ENCODE peak calls at places on chromosomes 16 and 17, in five cellular contexts. M is mammary epithelial cell, C is IMR-90, A is fibroblast of lung, I is HCT116. Q is an unnamed sample. For H3K4me1, the result is how much of the 10 kb centered on the place peaks cover.

GRCh38 chr17:83170571-83171260 is 91.3 kb downstream of the METRNL start:
- DNase-seq in M (no peak), C (no peak), A (no peak), I (no peak), Q (no peak)

GRCh38 chr16:85853641-85854545 is 45.1 kb upstream of the IRF8 start:
- DNase-seq in M (no peak), C (no peak), A (no peak), I (no peak), Q (no peak)

GRCh38 chr17:45735488-45735887 is 48.6 kb upstream of the CRHR1 start:
- DNase-seq in M (no peak), C (no peak), A (no peak), I (no peak), Q (no peak)

GRCh38 chr17:13978478-13978877 is 90.8 kb upstream of the COX10 start:
- DNase-seq in M (no peak), C (no peak), A (no peak), I (no peak), Q (peak)

GRCh38 chr17:35778641-35779196 is 16.7 kb downstream of the MMP28 start:
- DNase-seq in M (peak), C (no peak), A (peak), I (no peak), Q (no peak)

GRCh38 chr17:1593630-1593931 is 31.0 kb upstream of the PITPNA start:
- DNase-seq in M (no peak), C (no peak), A (no peak), I (no peak), Q (no peak)

GRCh38 chr17:27384721-27385120 is 71.5 kb upstream of the KSR1 start:
- DNase-seq in M (peak), C (peak), A (peak), I (no peak), Q (no peak)

GRCh38 chr17:73118876-73119485 is 26.5 kb upstream of the SLC39A11 start:
- DNase-seq in M (no peak), C (no peak), A (no peak), I (no peak), Q (no peak)

GRCh38 chr17:4908711-4909496 is 6.0 kb upstream of the CHRNE start:
- DNase-seq in M (peak), C (peak), A (peak), I (peak), Q (peak)

GRCh38 chr17:35170968-35171771 is 23.0 kb downstream of the SLC35G3 start:
- DNase-seq in M (peak), C (peak), A (no peak), I (no peak), Q (no peak)

GRCh38 chr16:66116163-66116792 is 250.2 kb upstream of the CDH5 start:
- DNase-seq in M (peak), C (peak), A (peak), I (no peak), Q (no peak)

GRCh38 chr16:87939562-87940423 is 3.5 kb upstream of the CA5A start:
- DNase-seq in M (no peak), C (no peak), A (no peak), I (no peak), Q (no peak)

GRCh38 chr17:38663964-38664644 is 10.7 kb downstream of the EPOP start:
- DNase-seq in M (no peak), C (no peak), A (no peak), I (no peak), Q (no peak)

GRCh38 chr16:66266436-66267286 is 99.8 kb upstream of the CDH5 start:
- DNase-seq in M (no peak), C (peak), A (peak), I (no peak), Q (no peak)

GRCh38 chr16:67084345-67085028 is 25.3 kb upstream of the PHAF1 start:
- DNase-seq in M (no peak), C (peak), A (no peak), I (no peak), Q (no peak)

GRCh38 chr16:2296662-2297505 is 29.0 kb upstream of the RNPS1 start:
- DNase-seq in M (no peak), C (no peak), A (peak), I (peak), Q (no peak)

GRCh38 chr17:7835818-7836595 is 2.0 kb downstream of the KDM6B start:
- DNase-seq in M (peak), C (peak), A (peak), I (no peak), Q (no peak)

GRCh38 chr17:61294777-61295176 is 104.9 kb upstream of the TBX2 start:
- DNase-seq in M (peak), C (peak), A (peak), I (peak), Q (no peak)

GRCh38 chr16:73068546-73069401 is 20.8 kb upstream of the ZFHX3 start:
- DNase-seq in M (peak), C (peak), A (peak), I (no peak), Q (no peak)

GRCh38 chr17:20141201-20141999 is 132.2 kb downstream of the SPECC1 start:
- DNase-seq in M (no peak), C (no peak), A (no peak), I (no peak), Q (no peak)

GRCh38 chr17:35915153-35915969 is 15.2 kb downstream of the RDM1 start:
- DNase-seq in M (no peak), C (no peak), A (no peak), I (no peak), Q (no peak)

GRCh38 chr16:20903889-20904506 is 3.4 kb downstream of the LYRM1 start:
- DNase-seq in M (no peak), C (no peak), A (no peak), I (no peak), Q (no peak)
- H3K9ac ChIP-seq in M (no peak), C (no peak), A (no peak), I (peak), Q (no peak)

DNA sequence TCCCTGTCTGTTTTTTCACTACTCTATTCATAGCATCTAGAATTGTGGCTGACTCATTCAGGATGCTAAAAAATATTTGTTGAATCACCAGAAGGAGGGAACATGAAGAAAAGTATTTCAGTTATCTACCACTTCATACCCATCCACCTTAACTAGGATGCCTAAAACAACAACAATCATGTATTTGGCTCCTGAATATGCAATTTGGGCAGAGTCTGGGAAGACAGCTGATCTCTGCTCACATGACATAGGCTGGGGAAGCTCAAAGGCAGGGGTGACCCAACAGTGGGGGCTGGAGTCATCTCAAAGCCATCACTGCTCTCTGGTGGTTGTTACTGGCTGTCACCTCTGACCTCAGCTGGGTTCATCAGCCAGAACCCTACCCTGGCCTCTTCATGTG is 80.1 kb upstream of the RPL38 start:
- DNase-seq in M (peak), C (no peak), A (peak), I (no peak), Q (no peak)
- H3K4me1 ChIP-seq in M (under half), C (under half), A (under half), I (under half), Q (under half)

GRCh38 chr17:29661220-29661619 is 38.5 kb upstream of the CORO6 start:
- DNase-seq in M (no peak), C (no peak), A (no peak), I (no peak), Q (no peak)

GRCh38 chr17:29667969-29668368 is 45.3 kb upstream of the CORO6 start:
- DNase-seq in M (no peak), C (no peak), A (peak), I (no peak), Q (no peak)

GRCh38 chr17:29663155-29663554 is 40.4 kb upstream of the CORO6 start:
- DNase-seq in M (no peak), C (peak), A (peak), I (no peak), Q (no peak)

GRCh38 chr17:29665480-29665807 is 42.7 kb upstream of the CORO6 start:
- DNase-seq in M (no peak), C (no peak), A (no peak), I (no peak), Q (no peak)

DNA sequence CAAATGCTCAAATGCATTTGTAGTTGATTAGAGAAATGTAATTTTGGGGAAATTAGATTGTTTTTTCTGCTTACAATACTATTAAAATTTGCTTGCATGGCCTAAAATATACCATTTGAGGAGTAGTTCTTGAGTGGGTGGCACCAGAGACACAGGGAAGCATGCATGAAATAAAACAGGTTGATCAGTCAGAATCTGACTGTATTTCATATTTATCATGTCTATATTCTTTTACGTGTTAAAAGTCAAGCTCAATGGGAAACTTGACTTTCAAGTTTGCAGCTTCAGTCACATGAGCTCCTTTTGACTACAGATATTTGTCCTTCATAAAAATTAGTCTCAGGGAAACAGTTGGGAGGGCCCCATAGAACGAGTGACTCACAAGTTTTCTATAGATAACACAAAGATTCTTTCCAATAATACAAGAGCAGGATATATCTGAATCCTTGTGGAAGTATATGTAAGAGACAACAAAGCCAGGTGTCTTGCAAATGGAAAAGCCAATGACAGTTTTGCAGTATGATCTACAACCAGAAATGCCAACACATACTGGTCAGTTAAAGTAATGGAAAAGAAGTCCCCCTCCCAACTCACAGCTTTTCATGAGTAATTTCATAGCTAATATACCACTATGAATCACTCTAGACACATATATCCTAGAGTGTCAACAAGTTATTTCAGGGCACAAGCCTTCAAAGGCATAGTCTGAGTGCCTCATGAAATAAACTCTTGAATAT is 42.2 kb upstream of the CORO6 start:
- DNase-seq in M (peak), C (peak), A (peak), I (peak), Q (no peak)
- H3K9ac ChIP-seq in M (peak), C (no peak), A (no peak), I (peak), Q (no peak)

GRCh38 chr16:30997000-30997886 is 12.2 kb downstream of the HSD3B7 start:
- DNase-seq in M (peak), C (peak), A (peak), I (peak), Q (no peak)
- H3K4me1 ChIP-seq in M (under half), C (under half), A (under half), I (under half), Q (under half)